ENCODE peak calls at places on chromosomes 2 and 18, in six cellular contexts. G is hepatocyte; R is RPMI8226; B is stimulated activated naive CD8-positive, alpha-beta T cell treated with anti-CD3 and anti-CD28 coated beads, Interleukin-15, amount 100 ng/mL, for 72 hours; L is KBM-7; T is left ventricle myocardium inferior. J is an unnamed sample.

GRCh38 chr18:50820901-50821520 is 1.2 kb upstream of the MRO start:
- DNase-seq in L (peak), R (no peak), B (no peak), T (no peak), G (no peak), J (no peak)

GRCh38 chr2:101847661-101848339 is 144.0 kb upstream of the IL1R2 start:
- DNase-seq in G (no peak), L (no peak), R (no peak), B (no peak), T (no peak), J (no peak)

GRCh38 chr2:223797073-223797472 is 40.3 kb downstream of the AP1S3 start:
- DNase-seq in B (no peak), L (no peak), R (no peak), G (no peak), T (no peak), J (no peak)

GRCh38 chr2:112582314-112582746 is 2.1 kb upstream of the CHCHD5 start:
- DNase-seq in B (peak), G (peak), L (peak), T (no peak), R (peak), J (no peak)

GRCh38 chr2:186949716-186950256 is 100.8 kb upstream of the ZSWIM2 start:
- DNase-seq in B (no peak), R (peak), G (no peak), L (peak), T (no peak), J (no peak)

GRCh38 chr18:54672846-54673475 is 81.9 kb downstream of the DYNAP start:
- DNase-seq in G (peak), L (no peak), B (no peak), T (no peak), R (no peak), J (no peak)

GRCh38 chr2:160427629-160428424 is 65.8 kb downstream of the RBMS1 start:
- DNase-seq in R (peak), B (peak), L (peak), G (no peak), T (no peak), J (no peak)

GRCh38 chr2:236101311-236101950 is 66.8 kb downstream of the GBX2 start:
- DNase-seq in R (no peak), B (no peak), T (no peak), G (no peak), L (no peak), J (no peak)

GRCh38 chr2:99275882-99276281 is 20.4 kb upstream of the LYG2 start:
- DNase-seq in R (no peak), L (no peak), T (no peak), G (no peak), B (no peak), J (no peak)

GRCh38 chr2:186755066-186755465 is 61.2 kb downstream of the FAM171B start:
- DNase-seq in R (no peak), G (no peak), B (no peak), T (no peak), L (no peak), J (no peak)

GRCh38 chr2:127857494-127857818 is 499 bp downstream of the POLR2D start:
- DNase-seq in G (peak), R (peak), L (peak), T (no peak), B (no peak), J (no peak)

GRCh38 chr2:131076707-131077106 is 16.6 kb downstream of the FAM168B start:
- DNase-seq in R (no peak), T (no peak), L (no peak), G (peak), B (no peak), J (no peak)

GRCh38 chr18:6885992-6886823 is 156.7 kb downstream of the ARHGAP28 start:
- DNase-seq in L (peak), T (no peak), G (peak), R (peak), B (no peak), J (peak)

GRCh38 chr2:30267161-30267568 is 35.8 kb downstream of the LBH start:
- DNase-seq in L (no peak), G (no peak), B (peak), R (no peak), T (no peak), J (no peak)

GRCh38 chr2:235642446-235643107 is 148.7 kb downstream of the AGAP1 start:
- DNase-seq in T (peak), B (no peak), G (no peak), L (peak), R (no peak), J (no peak)

GRCh38 chr2:128530025-128530573 is 211.4 kb upstream of the HS6ST1 start:
- DNase-seq in B (no peak), L (no peak), R (no peak), T (no peak), G (no peak), J (no peak)

GRCh38 chr2:177265386-177265690 is 811 bp upstream of the NFE2L2 start:
- DNase-seq in G (no peak), L (no peak), B (no peak), R (no peak), T (peak), J (no peak)

GRCh38 chr2:220198911-220199310 is 571.5 kb downstream of the SLC4A3 start:
- DNase-seq in T (no peak), B (no peak), G (no peak), L (no peak), R (no peak), J (no peak)

GRCh38 chr2:127166221-127166860 is 53.8 kb downstream of the CYP27C1 start:
- DNase-seq in G (no peak), T (no peak), R (no peak), B (no peak), L (no peak), J (no peak)

GRCh38 chr2:129763190-129763846 is 216.1 kb upstream of the RAB6C start:
- DNase-seq in T (no peak), R (no peak), L (no peak), G (no peak), B (no peak), J (no peak)

GRCh38 chr2:3268705-3269029 is 109.0 kb downstream of the EIPR1 start:
- DNase-seq in R (no peak), G (no peak), T (no peak), L (no peak), B (no peak), J (no peak)

GRCh38 chr2:25690058-25690457 is 16.7 kb upstream of the DTNB start:
- DNase-seq in T (no peak), L (no peak), G (peak), B (no peak), R (no peak), J (no peak)

GRCh38 chr18:75694292-75694691 is 266.8 kb upstream of the SMIM21 start:
- DNase-seq in L (no peak), R (no peak), T (no peak), G (no peak), B (no peak), J (no peak)

GRCh38 chr18:77524909-77525308 is 275.3 kb downstream of the GALR1 start:
- DNase-seq in T (no peak), B (no peak), R (no peak), G (no peak), L (no peak), J (no peak)

GRCh38 chr2:95053543-95053942 is 28.0 kb downstream of the MAL start:
- DNase-seq in T (no peak), R (peak), B (peak), G (no peak), L (no peak), J (no peak)

J was measured in ovary.